ENCODE peak calls at places on chromosome 2, in seven cellular contexts. One of them, this sample, is unnamed.

GRCh38 chr2:60532421-60532820 is 21.0 kb downstream of the BCL11A start:
- DNase-seq in IMR-90: no peak
- DNase-seq in H9: no peak
- DNase-seq in H1: no peak
- DNase-seq in neuronal stem cell: no peak
- DNase-seq in mesenchymal stem cell: no peak
- DNase-seq in trophoblast cell: no peak
- DNase-seq in this sample: no peak

GRCh38 chr2:237731663-237732062 is 66.9 kb upstream of the RBM44 start:
- DNase-seq in IMR-90: peak; percentile 81
- DNase-seq in H9: no peak
- DNase-seq in H1: no peak
- DNase-seq in neuronal stem cell: no peak
- DNase-seq in mesenchymal stem cell: peak; percentile 82
- DNase-seq in trophoblast cell: peak; percentile 71
- DNase-seq in this sample: peak; percentile 76

GRCh38 chr2:71612581-71613520 is 159.5 kb downstream of the DYSF start:
- DNase-seq in IMR-90: no peak
- DNase-seq in H9: peak; percentile 8
- DNase-seq in H1: peak; percentile 32
- DNase-seq in neuronal stem cell: no peak
- DNase-seq in mesenchymal stem cell: no peak
- DNase-seq in trophoblast cell: no peak
- DNase-seq in this sample: no peak

GRCh38 chr2:240295256-240296103 is 140.0 kb upstream of the GPC1 start:
- DNase-seq in IMR-90: no peak
- DNase-seq in H9: no peak
- DNase-seq in H1: peak; percentile 29
- DNase-seq in neuronal stem cell: no peak
- DNase-seq in mesenchymal stem cell: no peak
- DNase-seq in trophoblast cell: no peak
- DNase-seq in this sample: no peak

GRCh38 chr2:216822470-216822869 is 37.4 kb downstream of the TNP1 start:
- DNase-seq in IMR-90: no peak
- DNase-seq in H9: no peak
- DNase-seq in H1: no peak
- DNase-seq in neuronal stem cell: no peak
- DNase-seq in mesenchymal stem cell: no peak
- DNase-seq in trophoblast cell: no peak
- DNase-seq in this sample: no peak

GRCh38 chr2:163687213-163687612 is 48.6 kb downstream of the FIGN start:
- DNase-seq in IMR-90: no peak
- DNase-seq in H9: no peak
- DNase-seq in H1: no peak
- DNase-seq in neuronal stem cell: no peak
- DNase-seq in mesenchymal stem cell: no peak
- DNase-seq in trophoblast cell: no peak
- DNase-seq in this sample: no peak

GRCh38 chr2:7900593-7900992 is 781.3 kb upstream of the ID2 start:
- DNase-seq in IMR-90: peak; percentile 10
- DNase-seq in H9: no peak
- DNase-seq in H1: no peak
- DNase-seq in neuronal stem cell: no peak
- DNase-seq in mesenchymal stem cell: no peak
- DNase-seq in trophoblast cell: no peak
- DNase-seq in this sample: no peak

GRCh38 chr2:15607709-15608391 is 16.2 kb downstream of the DDX1 start:
- DNase-seq in IMR-90: no peak
- DNase-seq in H9: no peak
- DNase-seq in H1: no peak
- DNase-seq in neuronal stem cell: no peak
- DNase-seq in mesenchymal stem cell: no peak
- DNase-seq in trophoblast cell: no peak
- DNase-seq in this sample: no peak

GRCh38 chr2:160376576-160376975 is 117.0 kb downstream of the RBMS1 start:
- DNase-seq in IMR-90: peak; percentile 63
- DNase-seq in H9: no peak
- DNase-seq in H1: no peak
- DNase-seq in neuronal stem cell: no peak
- DNase-seq in mesenchymal stem cell: peak; percentile 62
- DNase-seq in trophoblast cell: no peak
- DNase-seq in this sample: peak; percentile 76

GRCh38 chr2:240347949-240348500 is 87.4 kb upstream of the GPC1 start:
- DNase-seq in IMR-90: no peak
- DNase-seq in H9: no peak
- DNase-seq in H1: no peak
- DNase-seq in neuronal stem cell: no peak
- DNase-seq in mesenchymal stem cell: no peak
- DNase-seq in trophoblast cell: no peak
- DNase-seq in this sample: no peak

GRCh38 chr2:219399716-219400478 is 12.2 kb upstream of the DNPEP start:
- DNase-seq in IMR-90: no peak
- DNase-seq in H9: no peak
- DNase-seq in H1: no peak
- DNase-seq in neuronal stem cell: no peak
- DNase-seq in mesenchymal stem cell: peak; percentile 46
- DNase-seq in trophoblast cell: no peak
- DNase-seq in this sample: no peak

GRCh38 chr2:132659331-132659730 is 10.7 kb downstream of the LYPD1 start:
- DNase-seq in IMR-90: no peak
- DNase-seq in H9: no peak
- DNase-seq in H1: no peak
- DNase-seq in neuronal stem cell: no peak
- DNase-seq in mesenchymal stem cell: no peak
- DNase-seq in trophoblast cell: no peak
- DNase-seq in this sample: no peak

GRCh38 chr2:9699139-9699823 is 68.5 kb upstream of the YWHAQ start:
- DNase-seq in IMR-90: peak; percentile 86
- DNase-seq in H9: no peak
- DNase-seq in H1: no peak
- DNase-seq in neuronal stem cell: no peak
- DNase-seq in mesenchymal stem cell: peak; percentile 83
- DNase-seq in trophoblast cell: peak; percentile 90
- DNase-seq in this sample: peak; percentile 33

GRCh38 chr2:9287400-9288059 is 80.9 kb downstream of the ASAP2 start:
- DNase-seq in IMR-90: peak; percentile 99
- DNase-seq in H9: no peak
- DNase-seq in H1: no peak
- DNase-seq in neuronal stem cell: no peak
- DNase-seq in mesenchymal stem cell: peak; percentile 98
- DNase-seq in trophoblast cell: peak; percentile 88
- DNase-seq in this sample: peak; percentile 68

GRCh38 chr2:19228092-19228670 is 130.2 kb downstream of the OSR1 start:
- DNase-seq in IMR-90: no peak
- DNase-seq in H9: no peak
- DNase-seq in H1: no peak
- DNase-seq in neuronal stem cell: no peak
- DNase-seq in mesenchymal stem cell: no peak
- DNase-seq in trophoblast cell: no peak
- DNase-seq in this sample: no peak

GRCh38 chr2:230955163-230955779 is 30.2 kb upstream of the GPR55 start:
- DNase-seq in IMR-90: no peak
- DNase-seq in H9: no peak
- DNase-seq in H1: no peak
- DNase-seq in neuronal stem cell: no peak
- DNase-seq in mesenchymal stem cell: no peak
- DNase-seq in trophoblast cell: no peak
- DNase-seq in this sample: no peak

GRCh38 chr2:31075936-31076590 is 62.2 kb downstream of the GALNT14 start:
- DNase-seq in IMR-90: no peak
- DNase-seq in H9: no peak
- DNase-seq in H1: peak; percentile 20
- DNase-seq in neuronal stem cell: no peak
- DNase-seq in mesenchymal stem cell: no peak
- DNase-seq in trophoblast cell: no peak
- DNase-seq in this sample: no peak

GRCh38 chr2:78892310-78892709 is 133.2 kb upstream of the REG3G start:
- DNase-seq in IMR-90: no peak
- DNase-seq in H9: no peak
- DNase-seq in H1: no peak
- DNase-seq in neuronal stem cell: no peak
- DNase-seq in mesenchymal stem cell: no peak
- DNase-seq in trophoblast cell: no peak
- DNase-seq in this sample: no peak
- H3K4ac ChIP-seq in IMR-90: no peak overlapping the region
- H3K4ac ChIP-seq in H9: no peak overlapping the region
- H3K4ac ChIP-seq in H1: no peak overlapping the region
- H3K4ac ChIP-seq in neuronal stem cell: no peak overlapping the region
- H3K4ac ChIP-seq in mesenchymal stem cell: no peak overlapping the region
- H3K4ac ChIP-seq in trophoblast cell: no peak overlapping the region
- H3K4ac ChIP-seq in this sample: no peak overlapping the region

DNA sequence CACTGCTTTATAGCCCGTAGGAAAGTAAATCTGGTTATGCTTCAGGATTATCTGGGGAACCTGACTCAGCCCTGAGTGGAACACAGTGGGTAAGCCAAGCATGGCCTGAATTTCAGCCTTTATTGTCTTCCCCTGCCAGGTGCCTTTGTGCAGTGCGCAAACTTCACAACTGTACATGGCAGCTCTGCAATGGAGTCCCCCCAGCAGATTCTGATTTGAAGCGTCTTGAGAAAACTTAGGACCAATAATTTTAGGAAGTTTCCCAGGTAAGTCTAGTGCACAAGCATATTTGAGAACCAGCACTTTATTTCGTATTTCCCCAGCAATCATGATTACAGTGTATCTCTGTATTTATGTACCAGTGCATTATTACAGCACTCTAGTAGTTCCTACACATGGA is 112.1 kb upstream of the ARL4C start:
- DNase-seq in IMR-90: no peak
- DNase-seq in H9: no peak
- DNase-seq in H1: no peak
- DNase-seq in neuronal stem cell: no peak
- DNase-seq in mesenchymal stem cell: no peak
- DNase-seq in trophoblast cell: no peak
- DNase-seq in this sample: no peak
- H3K4ac ChIP-seq in IMR-90: no peak overlapping the region
- H3K4ac ChIP-seq in H9: no peak overlapping the region
- H3K4ac ChIP-seq in H1: no peak overlapping the region
- H3K4ac ChIP-seq in neuronal stem cell: no peak overlapping the region
- H3K4ac ChIP-seq in mesenchymal stem cell: no peak overlapping the region
- H3K4ac ChIP-seq in trophoblast cell: no peak overlapping the region
- H3K4ac ChIP-seq in this sample: no peak overlapping the region

GRCh38 chr2:55565613-55566012 is 46.1 kb downstream of the CFAP36 start:
- DNase-seq in IMR-90: no peak
- DNase-seq in H9: no peak
- DNase-seq in H1: no peak
- DNase-seq in neuronal stem cell: no peak
- DNase-seq in mesenchymal stem cell: no peak
- DNase-seq in trophoblast cell: no peak
- DNase-seq in this sample: no peak
- H3K4ac ChIP-seq in IMR-90: no peak overlapping the region
- H3K4ac ChIP-seq in H9: no peak overlapping the region
- H3K4ac ChIP-seq in H1: no peak overlapping the region
- H3K4ac ChIP-seq in neuronal stem cell: no peak overlapping the region
- H3K4ac ChIP-seq in mesenchymal stem cell: no peak overlapping the region
- H3K4ac ChIP-seq in trophoblast cell: no peak overlapping the region
- H3K4ac ChIP-seq in this sample: no peak overlapping the region

GRCh38 chr2:174608866-174609214 is 11.2 kb upstream of the WIPF1 start:
- DNase-seq in IMR-90: no peak
- DNase-seq in H9: no peak
- DNase-seq in H1: no peak
- DNase-seq in neuronal stem cell: no peak
- DNase-seq in mesenchymal stem cell: no peak
- DNase-seq in trophoblast cell: no peak
- DNase-seq in this sample: no peak
- H3K4ac ChIP-seq in IMR-90: no peak overlapping the region
- H3K4ac ChIP-seq in H9: no peak overlapping the region
- H3K4ac ChIP-seq in H1: no peak overlapping the region
- H3K4ac ChIP-seq in neuronal stem cell: no peak overlapping the region
- H3K4ac ChIP-seq in mesenchymal stem cell: no peak overlapping the region
- H3K4ac ChIP-seq in trophoblast cell: no peak overlapping the region
- H3K4ac ChIP-seq in this sample: no peak overlapping the region

DNA sequence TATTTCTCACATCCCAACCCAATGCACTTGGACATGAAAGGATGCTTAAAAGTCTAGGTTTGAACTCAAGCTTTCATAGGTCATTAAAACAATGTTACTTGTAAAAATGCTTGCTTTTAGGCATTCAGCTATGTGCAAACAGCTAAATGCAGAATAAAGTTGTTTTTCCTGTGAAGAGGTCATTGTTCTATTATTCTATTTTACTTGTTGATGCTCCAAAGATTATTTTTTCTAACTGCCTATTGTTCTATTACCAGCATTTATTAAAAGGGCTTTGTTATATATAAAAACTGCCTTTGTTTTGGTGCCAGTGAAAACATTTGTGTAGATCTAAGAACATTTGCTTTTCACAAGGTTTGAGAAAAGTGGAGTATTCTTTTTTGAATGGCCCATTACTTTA is 49.4 kb downstream of the TMEM178A start:
- DNase-seq in IMR-90: no peak
- DNase-seq in H9: no peak
- DNase-seq in H1: no peak
- DNase-seq in neuronal stem cell: no peak
- DNase-seq in mesenchymal stem cell: no peak
- DNase-seq in trophoblast cell: no peak
- DNase-seq in this sample: no peak
- H3K4ac ChIP-seq in IMR-90: no peak overlapping the region
- H3K4ac ChIP-seq in H9: no peak overlapping the region
- H3K4ac ChIP-seq in H1: no peak overlapping the region
- H3K4ac ChIP-seq in neuronal stem cell: no peak overlapping the region
- H3K4ac ChIP-seq in mesenchymal stem cell: no peak overlapping the region
- H3K4ac ChIP-seq in trophoblast cell: no peak overlapping the region
- H3K4ac ChIP-seq in this sample: no peak overlapping the region

GRCh38 chr2:62489702-62490101 is 16.3 kb downstream of the TMEM17 start:
- DNase-seq in IMR-90: no peak
- DNase-seq in H9: no peak
- DNase-seq in H1: no peak
- DNase-seq in neuronal stem cell: no peak
- DNase-seq in mesenchymal stem cell: no peak
- DNase-seq in trophoblast cell: no peak
- DNase-seq in this sample: no peak

GRCh38 chr2:62495777-62496176 is 10.2 kb downstream of the TMEM17 start:
- DNase-seq in IMR-90: no peak
- DNase-seq in H9: no peak
- DNase-seq in H1: no peak
- DNase-seq in neuronal stem cell: no peak
- DNase-seq in mesenchymal stem cell: no peak
- DNase-seq in trophoblast cell: no peak
- DNase-seq in this sample: no peak

GRCh38 chr2:62485780-62486765 is 19.9 kb downstream of the TMEM17 start:
- DNase-seq in IMR-90: peak; percentile 30
- DNase-seq in H9: no peak
- DNase-seq in H1: no peak
- DNase-seq in neuronal stem cell: no peak
- DNase-seq in mesenchymal stem cell: peak; percentile 29
- DNase-seq in trophoblast cell: peak; percentile 29
- DNase-seq in this sample: no peak

GRCh38 chr2:62489162-62489561 is 16.8 kb downstream of the TMEM17 start:
- DNase-seq in IMR-90: peak; percentile 74
- DNase-seq in H9: no peak
- DNase-seq in H1: no peak
- DNase-seq in neuronal stem cell: no peak
- DNase-seq in mesenchymal stem cell: no peak
- DNase-seq in trophoblast cell: no peak
- DNase-seq in this sample: no peak

DNA sequence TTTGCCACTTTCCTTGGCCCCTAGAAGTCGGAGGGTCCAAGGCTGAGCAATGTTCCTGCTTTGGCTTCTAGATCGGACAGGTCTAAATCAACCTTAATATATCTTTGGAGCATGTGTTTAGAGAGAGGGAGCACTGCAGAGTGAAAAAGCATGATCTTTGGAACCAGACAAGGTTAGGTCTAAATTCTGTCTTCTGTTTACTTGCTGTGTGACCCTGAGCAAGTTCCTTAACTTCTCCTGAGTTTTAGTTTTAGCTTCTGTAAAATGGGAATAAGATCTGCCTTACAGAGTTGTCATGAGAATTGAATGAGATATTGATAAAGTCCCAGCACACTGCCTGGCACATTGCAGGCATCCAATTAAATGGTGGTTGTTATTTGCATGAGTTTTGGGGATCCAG is 13.9 kb downstream of the TMEM17 start:
- DNase-seq in IMR-90: no peak
- DNase-seq in H9: no peak
- DNase-seq in H1: no peak
- DNase-seq in neuronal stem cell: no peak
- DNase-seq in mesenchymal stem cell: no peak
- DNase-seq in trophoblast cell: no peak
- DNase-seq in this sample: no peak
- H3K4ac ChIP-seq in IMR-90: no peak overlapping the region
- H3K4ac ChIP-seq in H9: no peak overlapping the region
- H3K4ac ChIP-seq in H1: no peak overlapping the region
- H3K4ac ChIP-seq in neuronal stem cell: no peak overlapping the region
- H3K4ac ChIP-seq in mesenchymal stem cell: no peak overlapping the region
- H3K4ac ChIP-seq in trophoblast cell: no peak overlapping the region
- H3K4ac ChIP-seq in this sample: no peak overlapping the region